ENCODE peak calls at places on chromosomes 4 and X, in five cellular contexts. U is AG09319; R is activated gamma-delta T cell; P is psoas muscle; F is stimulated activated CD4-positive, alpha-beta T cell treated with anti-CD3 and anti-CD28 coated beads, Interleukin-4, amount 100 ng/mL, for 24 hours. K is an unnamed sample.
A peak's percentile ranks its signal among the peaks of the same experiment; 100 is the strongest.

GRCh38 chrX:71911731-71912050 is 1.0 kb downstream of the NHSL2 start:
- DNase-seq in F (no peak), R (no peak), U (no peak), P (no peak), K (no peak)

GRCh38 chr4:153927546-153927945 is 138.7 kb upstream of the SFRP2 start:
- DNase-seq in F (no peak), P (no peak), U (peak; percentile 4), R (no peak), K (no peak)

GRCh38 chr4:8765631-8766590 is 105.7 kb downstream of the HMX1 start:
- DNase-seq in P (peak; percentile 17), U (no peak), R (no peak), F (no peak), K (peak; percentile 66)

GRCh38 chr4:169254546-169254983 is 16.2 kb downstream of the SH3RF1 start:
- DNase-seq in U (no peak), R (no peak), P (no peak), F (no peak), K (peak; percentile 36)

GRCh38 chr4:62927574-62927973 is 1481.7 kb downstream of the TECRL start:
- DNase-seq in F (no peak), P (no peak), R (no peak), U (no peak), K (no peak)

GRCh38 chr4:24405926-24406325 is 178.4 kb downstream of the DHX15 start:
- DNase-seq in F (no peak), U (no peak), R (no peak), P (no peak), K (no peak)

GRCh38 chrX:39577976-39578962 is 519.5 kb downstream of the BCOR start:
- DNase-seq in F (peak; percentile 64), R (no peak), U (no peak), P (peak; percentile 60), K (no peak)

GRCh38 chr4:2072971-2073807 is 14.1 kb downstream of the NAT8L start:
- DNase-seq in U (no peak), F (no peak), P (peak; percentile 47), R (no peak), K (no peak)

GRCh38 chr4:7632341-7632740 is 197.6 kb upstream of the PSAPL1 start:
- DNase-seq in U (no peak), R (no peak), P (no peak), F (no peak), K (no peak)

GRCh38 chr4:132195181-132195580 is 953.9 kb upstream of the PCDH10 start:
- DNase-seq in P (no peak), R (no peak), F (no peak), U (no peak), K (no peak)

GRCh38 chrX:29535212-29536162 is 679.9 kb upstream of the MAGEB2 start:
- DNase-seq in P (no peak), F (no peak), R (no peak), U (no peak), K (no peak)

GRCh38 chrX:123745511-123745910 is 12.7 kb upstream of the THOC2 start:
- DNase-seq in R (no peak), U (no peak), F (no peak), P (no peak), K (no peak)

K was measured in left lung.